ENCODE peak calls at places on chromosomes 2 and 18, in seven cellular contexts. L is thoracic aorta, V is pancreas, Q is cardiac muscle cell, A is lower lobe of right lung, D is HCT116, U is spleen. T is an unnamed sample.

GRCh38 chr2:140586379-140586778 is 1544.4 kb downstream of the LRP1B start:
- DNase-seq in L (no peak), V (no peak), D (peak; percentile 45), Q (peak; percentile 33), A (no peak), U (no peak), T (peak; percentile 16)

GRCh38 chr2:24164416-24164973 is 10.4 kb upstream of the FAM228A start:
- DNase-seq in V (no peak), Q (peak; percentile 15), L (no peak), D (peak; percentile 22), A (peak; percentile 59), U (no peak), T (peak; percentile 81)

GRCh38 chr2:127683766-127684165 is 8.4 kb upstream of the LIMS2 start:
- DNase-seq in V (peak; percentile 11), D (no peak), A (no peak), U (no peak), Q (peak; percentile 26), L (no peak), T (peak; percentile 59)

GRCh38 chr2:34892766-34893165 is 1293.7 kb upstream of the FAM98A start:
- DNase-seq in U (no peak), Q (no peak), D (no peak), A (no peak), V (no peak), L (no peak), T (no peak)

GRCh38 chr18:49865401-49865800 is 52.1 kb upstream of the ACAA2 start:
- DNase-seq in Q (no peak), D (no peak), L (no peak), A (no peak), V (peak; percentile 72), U (no peak), T (peak; percentile 29)

GRCh38 chr18:39414009-39414700 is 1848.6 kb upstream of the CELF4 start:
- DNase-seq in L (no peak), A (no peak), U (no peak), V (no peak), Q (peak; percentile 37), D (peak; percentile 41), T (no peak)

GRCh38 chr2:118711603-118712002 is 135.8 kb downstream of the EN1 start:
- DNase-seq in D (no peak), Q (no peak), L (no peak), U (no peak), A (no peak), V (no peak), T (no peak)

GRCh38 chr2:96116424-96116878 is at the start of gene ADRA2B:
- DNase-seq in D (peak; percentile 47), Q (peak; percentile 36), V (peak; percentile 86), L (no peak), A (peak; percentile 82), U (peak; percentile 89), T (no peak)

GRCh38 chr2:172811027-172811426 is 75.4 kb downstream of the RAPGEF4 start:
- DNase-seq in U (no peak), L (no peak), Q (no peak), A (no peak), D (no peak), V (no peak), T (peak; percentile 22)

GRCh38 chr2:11155326-11156059 is at the start of gene SLC66A3:
- DNase-seq in U (peak; percentile 97), D (peak; percentile 59), V (no peak), L (peak; percentile 25), Q (peak; percentile 95), A (peak; percentile 91), T (peak; percentile 88)

GRCh38 chr18:79687806-79688205 is 8.2 kb downstream of the CTDP1 start:
- DNase-seq in Q (peak; percentile 48), V (peak; percentile 79), L (no peak), U (no peak), A (no peak), D (no peak), T (no peak)

GRCh38 chr2:15547100-15547499 is 14.0 kb downstream of the NBAS start:
- DNase-seq in A (no peak), V (no peak), U (no peak), Q (no peak), L (no peak), D (no peak), T (no peak)

GRCh38 chr2:223560704-223561435 is 41.3 kb downstream of the SCG2 start:
- DNase-seq in A (no peak), V (no peak), Q (no peak), L (no peak), U (no peak), D (peak; percentile 88), T (no peak)

GRCh38 chr2:127526940-127527804 is 883 bp upstream of the IWS1 start:
- DNase-seq in A (no peak), L (no peak), D (peak; percentile 31), V (no peak), U (no peak), Q (no peak), T (no peak)

GRCh38 chr2:199646439-199646838 is 188.7 kb upstream of the SATB2 start:
- DNase-seq in V (no peak), L (no peak), A (no peak), D (no peak), U (no peak), Q (no peak), T (no peak)

GRCh38 chr2:120525056-120526046 is 179.4 kb downstream of the INHBB start:
- DNase-seq in A (no peak), Q (no peak), L (no peak), U (peak; percentile 69), V (no peak), D (no peak), T (peak; percentile 23)

GRCh38 chr2:239666855-239667376 is 266.1 kb upstream of the HDAC4 start:
- DNase-seq in D (no peak), Q (no peak), A (no peak), V (no peak), U (no peak), L (no peak), T (no peak)

GRCh38 chr2:215364157-215365155 is 52.6 kb downstream of the ATIC start:
- DNase-seq in U (no peak), A (no peak), L (no peak), Q (peak; percentile 42), V (no peak), D (no peak), T (no peak)

DNA sequence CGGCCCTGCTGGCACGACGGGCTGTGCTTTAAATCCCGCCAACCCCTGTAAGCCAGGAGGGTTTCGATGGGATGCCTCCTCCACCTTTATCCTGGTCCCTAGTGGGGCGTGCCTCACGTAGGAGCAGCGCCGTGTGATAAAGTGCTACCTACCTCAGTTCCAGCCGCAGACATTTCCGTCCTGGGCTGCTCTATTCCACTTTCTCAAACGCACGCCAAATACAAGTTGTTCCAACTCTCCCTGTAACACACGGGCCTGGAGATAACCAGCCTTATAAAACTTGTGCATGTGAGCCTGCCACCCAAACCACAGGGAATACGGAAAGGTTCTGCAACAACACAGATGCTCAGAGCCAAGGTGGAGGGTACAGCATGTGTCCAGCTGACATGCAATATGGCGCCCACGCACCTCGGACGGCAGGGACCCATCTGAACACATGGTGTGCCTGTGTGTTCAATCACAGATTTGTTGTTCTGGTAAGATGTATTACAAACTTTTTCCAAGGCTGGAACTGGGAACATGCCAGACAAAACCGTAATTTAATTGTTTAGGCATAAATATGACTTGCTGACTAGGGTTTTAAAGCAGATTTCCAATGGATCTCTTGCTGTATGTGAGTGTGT is 47.7 kb downstream of the ZNF516 start:
- DNase-seq in A (peak; percentile 35), D (no peak), V (no peak), Q (no peak), L (no peak), U (peak; percentile 76), T (no peak)
- H3K4me1 ChIP-seq in A (peaks cover 45% of the 10 kb centered on the region), D (peaks cover 5% of the 10 kb centered on the region), V (peaks cover 7% of the 10 kb centered on the region), Q (peaks cover 54% of the 10 kb centered on the region), L (peaks cover 9% of the 10 kb centered on the region), U (peaks cover 86% of the 10 kb centered on the region), T (no peaks in the 10 kb centered on the region)

GRCh38 chr2:101821059-101821805 is 123.7 kb downstream of the MAP4K4 start:
- DNase-seq in Q (no peak), U (no peak), L (no peak), D (no peak), A (no peak), V (no peak), T (no peak)

GRCh38 chr2:101820519-101820918 is 123.0 kb downstream of the MAP4K4 start:
- DNase-seq in A (no peak), Q (peak; percentile 66), L (no peak), U (no peak), D (no peak), V (no peak), T (peak; percentile 25)

GRCh38 chr2:101823849-101824248 is 126.3 kb downstream of the MAP4K4 start:
- DNase-seq in U (no peak), D (no peak), A (no peak), Q (no peak), V (no peak), L (no peak), T (no peak)

GRCh38 chr2:101821828-101822458 is 124.4 kb downstream of the MAP4K4 start:
- DNase-seq in D (no peak), Q (no peak), U (no peak), A (no peak), L (no peak), V (no peak), T (no peak)

DNA sequence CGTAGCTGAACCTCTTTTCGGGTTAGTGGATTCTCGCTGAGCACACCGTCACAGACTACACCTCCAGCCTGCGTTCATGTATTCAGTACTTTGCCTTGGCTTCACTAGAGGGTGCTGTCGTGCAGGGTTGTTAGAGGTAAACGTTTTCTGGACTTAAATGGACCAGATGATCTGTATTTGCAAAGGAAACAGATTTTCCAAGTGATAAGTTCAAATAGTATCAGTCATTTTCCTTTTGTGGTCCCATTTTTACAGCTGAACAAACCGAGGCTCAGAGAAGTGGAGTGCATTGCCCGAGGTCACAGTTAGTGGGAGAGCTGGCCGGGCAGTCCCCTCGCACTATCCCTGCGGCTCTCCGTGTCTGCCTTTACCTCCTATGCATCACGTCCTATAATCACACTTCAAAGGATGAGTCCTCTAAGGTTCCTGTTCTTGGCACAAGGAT is 125.9 kb downstream of the MAP4K4 start:
- DNase-seq in V (peak; percentile 57), Q (peak; percentile 78), L (no peak), U (no peak), A (no peak), D (peak; percentile 16), T (no peak)
- H3K27ac ChIP-seq in V (no peak overlapping the region), Q (peak overlapping the region; percentile 22), L (no peak overlapping the region), U (no peak overlapping the region), A (no peak overlapping the region), D (no peak overlapping the region), T (no peak overlapping the region)

GRCh38 chr2:102226612-102227351 is 40.0 kb downstream of the IL1RL2 start:
- DNase-seq in U (no peak), D (no peak), V (no peak), L (no peak), Q (peak; percentile 26), A (no peak), T (no peak)
- H3K4me1 ChIP-seq in U (peaks cover 26% of the 10 kb centered on the region), D (peaks cover 26% of the 10 kb centered on the region), V (no peaks in the 10 kb centered on the region), L (peaks cover 18% of the 10 kb centered on the region), Q (peaks cover 5% of the 10 kb centered on the region), A (peaks cover 27% of the 10 kb centered on the region), T (no peaks in the 10 kb centered on the region)

DNA sequence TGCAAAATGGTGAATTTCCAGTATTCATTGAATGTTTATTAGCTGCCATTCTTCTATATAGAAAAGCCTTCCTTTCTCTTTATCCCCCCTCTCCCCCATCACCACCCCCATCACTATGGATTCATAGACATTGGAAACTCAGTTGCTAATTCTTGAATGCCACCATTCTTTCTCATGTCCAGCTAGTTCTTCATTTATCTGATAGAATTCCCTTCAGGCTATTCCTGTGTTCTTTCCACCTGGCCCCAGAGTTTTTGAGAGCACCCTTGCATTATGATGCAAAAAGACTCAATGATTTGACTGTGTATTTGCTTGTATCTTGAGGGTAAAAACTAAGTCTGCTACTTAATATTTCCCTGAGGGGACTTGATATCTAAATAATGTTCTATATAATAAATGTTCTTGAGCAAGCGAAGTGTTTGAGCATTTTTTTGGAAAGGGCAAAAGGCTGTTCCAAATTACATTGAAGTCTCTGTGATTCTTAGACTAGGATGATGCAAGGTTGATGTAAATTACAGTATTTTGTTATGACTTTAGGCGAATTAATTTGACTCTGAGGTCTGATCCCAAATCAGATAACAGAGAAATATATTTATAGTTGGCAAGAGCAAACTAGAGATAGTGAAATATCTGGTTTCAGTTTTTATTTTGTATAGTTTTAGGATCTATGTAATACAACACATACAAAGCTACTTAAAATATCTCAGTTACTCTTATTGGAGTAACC is 18.8 kb upstream of the SOS1 start:
- DNase-seq in V (no peak), D (no peak), A (no peak), U (no peak), Q (no peak), L (no peak), T (no peak)
- H3K27ac ChIP-seq in V (no peak overlapping the region), D (no peak overlapping the region), A (no peak overlapping the region), U (no peak overlapping the region), Q (no peak overlapping the region), L (no peak overlapping the region), T (no peak overlapping the region)